ENCODE peak calls at places on chromosomes 2 and 18, in four cellular contexts. T is K562, S is GM12878, D is HepG2. O is an unnamed sample.
A peak's percentile ranks its signal among the peaks of the same experiment; 100 is the strongest.

GRCh38 chr2:204491528-204491927 is 53.7 kb upstream of the PARD3B start:
- DNase-seq in D (no peak), T (no peak), S (no peak), O (no peak)

GRCh38 chr2:140205093-140205492 is 1424.9 kb upstream of the NXPH2 start:
- DNase-seq in D (no peak), S (no peak), T (no peak), O (no peak)

GRCh38 chr2:230217424-230217823 is 2.4 kb downstream of the SP110 start:
- DNase-seq in T (no peak), S (no peak), D (no peak), O (no peak)

GRCh38 chr18:43620936-43621335 is 343.6 kb upstream of the SYT4 start:
- DNase-seq in T (no peak), D (peak; percentile 5), S (no peak), O (peak; percentile 10)

GRCh38 chr18:5440297-5440696 is 103.5 kb downstream of the EPB41L3 start:
- DNase-seq in D (no peak), T (no peak), S (no peak), O (no peak)

GRCh38 chr2:190822038-190822437 is 58.6 kb upstream of the GLS start:
- DNase-seq in T (no peak), S (no peak), D (no peak), O (no peak)

GRCh38 chr2:16335606-16335930 is 330.1 kb downstream of the CYRIA start:
- DNase-seq in S (no peak), D (no peak), T (no peak), O (no peak)

GRCh38 chr18:75238786-75239185 is 28.2 kb downstream of the TSHZ1 start:
- DNase-seq in S (no peak), D (no peak), T (no peak), O (no peak)

GRCh38 chr2:74383254-74383653 is 3.1 kb upstream of the DCTN1 start:
- DNase-seq in D (peak; percentile 66), S (no peak), T (no peak), O (no peak)

GRCh38 chr18:28176933-28177827 is at the start of gene CDH2:
- DNase-seq in D (peak; percentile 77), S (no peak), T (no peak), O (peak; percentile 85)

GRCh38 chr2:197804049-197804757 is at the start of gene PLCL1:
- DNase-seq in D (peak; percentile 89), T (peak; percentile 91), S (peak; percentile 40), O (peak; percentile 90)

GRCh38 chr2:86249176-86249842 is 50.1 kb downstream of the MRPL35 start:
- DNase-seq in T (peak; percentile 31), D (no peak), S (no peak), O (no peak)

GRCh38 chr18:1191341-1191740 is 286.7 kb downstream of the ADCYAP1 start:
- DNase-seq in T (no peak), D (no peak), S (no peak), O (no peak)

GRCh38 chr2:181077128-181077709 is 96.8 kb downstream of the UBE2E3 start:
- DNase-seq in D (peak; percentile 60), S (peak; percentile 16), T (peak; percentile 27), O (peak; percentile 36)

GRCh38 chr2:172884336-172884735 is 148.7 kb downstream of the RAPGEF4 start:
- DNase-seq in T (no peak), D (no peak), S (no peak), O (no peak)

GRCh38 chr2:184927040-184927439 is 328.7 kb downstream of the ZNF804A start:
- DNase-seq in T (no peak), S (no peak), D (no peak), O (no peak)

GRCh38 chr2:190069936-190070696 is 7.6 kb upstream of the MSTN start:
- DNase-seq in D (peak; percentile 68), T (peak; percentile 11), S (no peak), O (peak; percentile 28)

GRCh38 chr2:23387221-23387550 is 2.2 kb downstream of the KLHL29 start:
- DNase-seq in D (no peak), S (no peak), T (no peak), O (no peak)

GRCh38 chr2:237083026-237083425 is 2.7 kb upstream of the COPS8 start:
- DNase-seq in S (no peak), T (no peak), D (no peak), O (no peak)

GRCh38 chr2:17611036-17611435 is 70.5 kb downstream of the VSNL1 start:
- DNase-seq in S (no peak), D (no peak), T (no peak), O (no peak)

GRCh38 chr2:172374318-172375240 is 52.8 kb upstream of the ITGA6 start:
- DNase-seq in S (no peak), D (no peak), T (no peak), O (no peak)

GRCh38 chr2:143558665-143559064 is 429.4 kb downstream of the ARHGAP15 start:
- DNase-seq in S (no peak), D (no peak), T (no peak), O (no peak)

GRCh38 chr2:109689182-109689935 is 75.2 kb downstream of the SOWAHC start:
- DNase-seq in S (no peak), T (no peak), D (no peak), O (no peak)

GRCh38 chr2:109422071-109422757 is 191.6 kb downstream of the SEPTIN10 start:
- DNase-seq in T (no peak), S (no peak), D (no peak), O (no peak)

GRCh38 chr2:67840460-67841068 is 222.2 kb downstream of the C1D start:
- DNase-seq in T (peak; percentile 31), S (no peak), D (peak; percentile 43), O (peak; percentile 72)

GRCh38 chr2:9637330-9637729 is 6.5 kb upstream of the YWHAQ start:
- DNase-seq in T (no peak), D (peak; percentile 62), S (no peak), O (no peak)

GRCh38 chr2:675051-675450 is 2.2 kb downstream of the TMEM18 start:
- DNase-seq in D (no peak), T (no peak), S (no peak), O (no peak)

DNA sequence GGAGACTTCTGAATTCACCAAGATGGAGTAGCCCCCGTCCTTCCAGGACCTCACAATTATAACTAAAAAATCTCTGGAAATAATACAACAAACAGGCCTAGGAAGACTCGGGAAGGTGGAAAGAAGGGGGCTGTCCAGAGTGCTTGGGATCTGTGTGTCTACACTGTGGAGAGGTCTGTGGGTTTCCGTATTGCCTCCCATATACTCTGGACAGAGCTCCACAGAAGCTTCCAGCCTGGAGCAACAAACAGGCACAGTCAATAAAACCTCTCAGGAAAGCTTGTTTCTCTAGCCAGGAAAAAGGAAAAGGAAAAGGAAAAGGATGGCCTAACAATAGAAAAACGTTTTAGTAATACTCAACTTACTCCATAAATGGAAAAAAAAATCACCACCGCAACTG is 655.9 kb downstream of the DSC3 start:
- DNase-seq in T (no peak), S (no peak), D (no peak), O (no peak)
- TF ChIP-seq FOXM1 in T (no peak), S (no peak), D (no peak), O (no peak)

GRCh38 chr2:99554238-99554637 is 64.4 kb upstream of the REV1 start:
- DNase-seq in T (peak; percentile 13), S (no peak), D (no peak), O (no peak)

GRCh38 chr2:99550368-99550767 is 60.6 kb upstream of the REV1 start:
- DNase-seq in D (no peak), S (no peak), T (no peak), O (no peak)

GRCh38 chr2:99555410-99555809 is 65.6 kb upstream of the REV1 start:
- DNase-seq in S (no peak), T (no peak), D (no peak), O (no peak)

GRCh38 chr2:99552529-99552928 is 62.7 kb upstream of the REV1 start:
- DNase-seq in D (no peak), T (no peak), S (no peak), O (no peak)
- TF ChIP-seq FOXK2 in D (no peak), T (no peak), S (no peak), O (no peak)

GRCh38 chr18:4017479-4017878 is 437.6 kb downstream of the DLGAP1 start:
- DNase-seq in D (no peak), S (no peak), T (peak; percentile 15), O (peak; percentile 12)
- TF ChIP-seq TARDBP in D (no peak), S (no peak), T (no peak), O (no peak)

DNA sequence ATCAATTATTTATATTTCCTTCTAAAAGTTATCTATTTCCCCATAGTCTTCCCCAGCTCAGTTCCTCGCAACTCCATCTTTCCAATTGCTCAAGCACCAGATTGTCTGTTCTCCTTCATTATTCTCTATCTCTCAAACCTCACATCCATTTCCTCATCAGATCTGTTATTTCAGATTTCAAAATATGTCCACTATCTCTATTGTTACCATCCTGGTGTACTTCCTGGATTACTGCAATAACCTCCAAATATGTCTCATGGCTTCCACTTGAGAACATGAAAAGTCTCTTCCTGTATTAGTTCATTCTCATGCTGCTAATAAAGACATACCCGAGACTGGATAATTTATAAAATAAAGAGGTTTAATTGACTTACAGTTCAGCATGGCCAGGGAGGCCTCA is 641.7 kb upstream of the ZEB2 start:
- DNase-seq in D (no peak), S (no peak), T (no peak), O (no peak)
- TF ChIP-seq FOXM1 in D (no peak), S (no peak), T (no peak), O (no peak)

GRCh38 chr2:164841719-164842623 is at the start of gene COBLL1:
- DNase-seq in S (no peak), T (peak; percentile 39), D (peak; percentile 84), O (peak; percentile 69)
- TF ChIP-seq FOXK2 in S (no peak), T (no peak), D (no peak), O (no peak)

GRCh38 chr2:84906108-84906899 is 848 bp downstream of the TMSB10 start:
- DNase-seq in S (no peak), D (no peak), T (peak; percentile 44), O (no peak)

GRCh38 chr2:84905181-84906107 is at the start of gene TMSB10:
- DNase-seq in S (no peak), T (peak; percentile 89), D (peak; percentile 73), O (peak; percentile 90)

GRCh38 chr2:84906900-84907714 is 1.7 kb downstream of the TMSB10 start:
- DNase-seq in S (no peak), D (peak; percentile 57), T (peak; percentile 14), O (peak; percentile 16)

GRCh38 chr2:84911135-84911678 is 5.8 kb downstream of the TMSB10 start:
- DNase-seq in D (no peak), S (no peak), T (no peak), O (no peak)

GRCh38 chr2:84908948-84909713 is 3.7 kb downstream of the TMSB10 start:
- DNase-seq in D (no peak), T (no peak), S (no peak), O (no peak)
- TF ChIP-seq TARDBP in D (no peak), T (no peak), S (no peak), O (no peak)

GRCh38 chr18:79318142-79318673 is 77.5 kb upstream of the NFATC1 start:
- DNase-seq in D (no peak), T (no peak), S (no peak), O (no peak)
- TF ChIP-seq FOXM1 in D (no peak), T (no peak), S (no peak), O (no peak)

GRCh38 chr18:32366586-32367538 is 103.8 kb downstream of the GAREM1 start:
- DNase-seq in S (no peak), D (no peak), T (no peak), O (no peak)

GRCh38 chr18:32372047-32372380 is 98.7 kb downstream of the GAREM1 start:
- DNase-seq in D (no peak), T (no peak), S (no peak), O (no peak)

GRCh38 chr18:32372381-32373061 is 98.2 kb downstream of the GAREM1 start:
- DNase-seq in S (no peak), T (no peak), D (peak; percentile 94), O (no peak)

GRCh38 chr18:32371384-32371783 is 99.3 kb downstream of the GAREM1 start:
- DNase-seq in D (no peak), S (no peak), T (no peak), O (no peak)

GRCh38 chr18:32368170-32368569 is 102.5 kb downstream of the GAREM1 start:
- DNase-seq in D (no peak), S (no peak), T (no peak), O (no peak)
- TF ChIP-seq FOXK2 in D (no peak), S (no peak), T (no peak), O (no peak)